ENCODE peak calls at places on chromosomes 2 and 18, in ten cellular contexts. A, S, N, B, T, E, R, G, V and U are unnamed samples.

GRCh38 chr2:65382323-65382722 is 50.1 kb downstream of the SPRED2 start:
- DNase-seq in A (no peak), S (no peak), N (no peak), B (no peak), T (no peak), E (no peak), R (no peak), G (no peak), V (no peak), U (no peak)

GRCh38 chr2:234814366-234814765 is 137.5 kb upstream of the SH3BP4 start:
- DNase-seq in A (no peak), S (no peak), N (no peak), B (no peak), T (no peak), E (no peak), R (no peak), G (no peak), V (no peak), U (no peak)

GRCh38 chr2:145123606-145124005 is 603.7 kb upstream of the ZEB2 start:
- DNase-seq in A (peak; percentile 68), S (no peak), N (no peak), B (no peak), T (peak; percentile 8), E (no peak), R (no peak), G (no peak), V (no peak), U (no peak)

GRCh38 chr2:37090019-37090477 is 5.7 kb downstream of the GPATCH11 start:
- DNase-seq in A (no peak), S (no peak), N (no peak), B (no peak), T (no peak), E (no peak), R (no peak), G (no peak), V (no peak), U (no peak)

GRCh38 chr2:73110622-73111299 is 2.0 kb downstream of the RAB11FIP5 start:
- DNase-seq in A (no peak), S (no peak), N (no peak), B (no peak), T (no peak), E (no peak), R (no peak), G (no peak), V (no peak), U (no peak)

GRCh38 chr2:74297391-74297790 is 45.8 kb downstream of the SLC4A5 start:
- DNase-seq in A (no peak), S (no peak), N (no peak), B (no peak), T (no peak), E (no peak), R (no peak), G (no peak), V (no peak), U (no peak)

GRCh38 chr2:202510911-202511310 is 123.9 kb upstream of the FAM117B start:
- DNase-seq in A (no peak), S (no peak), N (no peak), B (no peak), T (no peak), E (no peak), R (no peak), G (no peak), V (no peak), U (no peak)

GRCh38 chr2:85545780-85546240 is 6.8 kb downstream of the MAT2A start:
- DNase-seq in A (no peak), S (peak; percentile 33), N (no peak), B (no peak), T (no peak), E (no peak), R (no peak), G (no peak), V (no peak), U (no peak)

GRCh38 chr2:53575606-53576360 is 191.8 kb upstream of the CHAC2 start:
- DNase-seq in A (peak; percentile 25), S (no peak), N (no peak), B (no peak), T (no peak), E (no peak), R (no peak), G (no peak), V (no peak), U (no peak)

GRCh38 chr18:13629841-13630747 is 96.3 kb downstream of the FAM210A start:
- DNase-seq in A (no peak), S (peak; percentile 74), N (peak; percentile 17), B (no peak), T (peak; percentile 82), E (peak; percentile 37), R (peak; percentile 86), G (peak; percentile 39), V (no peak), U (peak; percentile 36)

GRCh38 chr18:11021477-11021876 is 127.9 kb downstream of the PIEZO2 start:
- DNase-seq in A (no peak), S (no peak), N (no peak), B (no peak), T (no peak), E (no peak), R (no peak), G (no peak), V (no peak), U (no peak)

GRCh38 chr18:74965682-74966081 is 243.3 kb downstream of the PTGR3 start:
- DNase-seq in A (no peak), S (no peak), N (no peak), B (no peak), T (no peak), E (no peak), R (no peak), G (no peak), V (no peak), U (no peak)

GRCh38 chr2:118667366-118667765 is 180.1 kb downstream of the EN1 start:
- DNase-seq in A (no peak), S (no peak), N (no peak), B (no peak), T (no peak), E (no peak), R (no peak), G (no peak), V (no peak), U (no peak)

GRCh38 chr2:44305882-44306281 is 30.6 kb downstream of the SLC3A1 start:
- DNase-seq in A (no peak), S (no peak), N (no peak), B (no peak), T (no peak), E (no peak), R (no peak), G (no peak), V (no peak), U (no peak)

GRCh38 chr18:52861558-52861957 is 521.6 kb downstream of the DCC start:
- DNase-seq in A (no peak), S (no peak), N (no peak), B (no peak), T (no peak), E (no peak), R (no peak), G (no peak), V (no peak), U (no peak)

DNA sequence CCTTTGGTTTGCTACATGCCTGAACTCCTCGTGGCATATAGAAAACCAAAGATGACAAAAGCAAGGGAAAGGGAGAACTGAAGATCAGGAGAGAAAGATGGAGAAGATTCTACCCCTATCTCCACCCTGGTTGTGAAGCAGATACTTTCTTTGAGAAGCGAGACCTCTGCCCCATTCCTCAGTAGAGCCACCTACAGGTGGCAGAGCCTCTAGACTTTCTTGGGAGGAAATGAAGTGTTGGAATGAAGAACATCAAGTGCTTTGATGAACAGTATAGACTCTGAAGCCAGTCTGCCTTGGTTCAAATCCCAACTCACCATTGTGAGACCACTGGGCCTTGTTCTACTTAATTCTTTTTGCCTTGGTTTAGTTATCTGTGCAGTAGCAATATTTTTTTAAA is 348.8 kb upstream of the ETAA1 start:
- DNase-seq in A (no peak), S (peak; percentile 12), N (no peak), B (no peak), T (no peak), E (no peak), R (no peak), G (no peak), V (no peak), U (no peak)
- TF ChIP-seq CTCF in A (no peak), S (peak; percentile 41), N (no peak), B (no peak), T (no peak), E (no peak), R (peak; percentile 62), G (no peak), V (no peak), U (no peak)

DNA sequence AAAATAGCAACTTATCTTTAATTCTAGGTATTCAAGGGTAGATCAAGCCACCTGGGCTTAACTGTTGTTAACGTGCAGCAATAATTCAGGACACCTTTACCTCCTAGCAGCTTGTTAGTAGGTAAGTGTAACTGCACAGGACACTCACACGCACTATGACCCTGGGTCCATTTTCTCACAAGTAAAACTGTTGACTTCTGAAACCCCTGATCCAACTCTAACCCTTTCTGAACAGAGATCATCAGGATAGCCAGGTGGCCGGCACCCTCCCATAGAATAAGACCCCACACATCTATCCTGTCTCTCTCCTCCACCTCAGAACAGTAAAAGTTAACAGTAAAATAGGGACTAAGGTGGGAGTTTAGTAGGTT is 610 bp downstream of the SPC25 start:
- DNase-seq in A (no peak), S (no peak), N (no peak), B (no peak), T (no peak), E (no peak), R (no peak), G (no peak), V (no peak), U (no peak)
- H3K27ac ChIP-seq in A (no peak overlapping the region), S (no peak overlapping the region), N (peak overlapping the region; percentile 87), B (no peak overlapping the region), T (no peak overlapping the region), E (no peak overlapping the region), R (no peak overlapping the region), G (no peak overlapping the region), V (no peak overlapping the region), U (no peak overlapping the region)

DNA sequence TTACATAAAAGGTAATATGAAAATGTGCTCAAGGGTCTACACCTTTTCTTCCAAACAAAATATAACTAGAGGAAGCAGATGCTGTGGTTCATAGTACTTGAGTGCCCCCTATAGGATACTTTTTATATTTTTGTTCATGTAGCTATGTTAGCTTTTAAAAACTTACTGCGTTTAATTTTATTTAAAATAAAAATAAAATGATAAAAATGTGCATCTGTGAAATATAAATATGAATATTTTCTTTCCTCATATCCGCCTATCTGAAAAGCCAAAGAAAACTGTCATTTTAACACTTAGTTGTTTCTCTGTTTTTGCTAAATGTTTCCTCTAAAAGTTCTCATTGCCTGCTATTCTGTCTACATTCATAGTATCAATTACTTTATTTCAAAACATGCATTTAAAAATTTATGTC is 9.6 kb upstream of the LRP1B start:
- DNase-seq in A (no peak), S (peak; percentile 65), N (no peak), B (no peak), T (peak; percentile 57), E (no peak), R (no peak), G (no peak), V (no peak), U (no peak)
- TF ChIP-seq CTCF in A (peak; percentile 64), S (peak; percentile 69), N (peak; percentile 46), B (peak; percentile 79), T (peak; percentile 77), E (peak; percentile 51), R (peak; percentile 88), G (no peak), V (peak; percentile 56), U (no peak)

DNA sequence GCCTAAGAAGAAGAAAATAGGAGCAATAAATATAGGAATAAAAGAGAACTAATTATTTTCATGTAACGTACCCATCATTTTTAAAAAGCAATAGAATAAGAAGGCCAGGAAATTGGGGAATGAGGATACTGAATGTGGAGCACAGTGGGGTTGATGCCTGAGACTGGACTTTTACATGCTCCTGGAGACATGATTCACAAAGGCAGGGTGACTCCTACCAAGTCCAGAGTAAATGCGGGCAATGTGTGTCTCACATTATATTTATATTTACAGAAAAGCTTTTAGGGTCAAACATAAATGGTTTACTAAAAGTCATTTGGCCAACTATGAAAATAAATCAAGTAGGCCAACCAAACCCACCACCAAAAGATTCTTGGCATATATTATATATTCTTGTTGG is 87.9 kb upstream of the COL5A2 start:
- DNase-seq in A (no peak), S (no peak), N (no peak), B (no peak), T (no peak), E (no peak), R (no peak), G (no peak), V (no peak), U (no peak)
- H3K27ac ChIP-seq in A (no peak overlapping the region), S (peak overlapping the region; percentile 23), N (peak overlapping the region; percentile 5), B (no peak overlapping the region), T (no peak overlapping the region), E (no peak overlapping the region), R (no peak overlapping the region), G (no peak overlapping the region), V (peak overlapping the region; percentile 72), U (no peak overlapping the region)